ENCODE peak calls at places on chromosome 6, in five cellular contexts. P is ascending aorta, K is body of pancreas, U is AG10803, D is cardiac muscle cell. R is an unnamed sample.

GRCh38 chr6:9620263-9620662 is 794.6 kb downstream of the TFAP2A start:
- DNase-seq in P (no peak), K (no peak), U (peak), D (no peak), R (no peak)

GRCh38 chr6:70531133-70531532 is 35.6 kb upstream of the SDHAF4 start:
- DNase-seq in P (no peak), K (no peak), U (no peak), D (no peak), R (no peak)

GRCh38 chr6:113802779-113803178 is 54.4 kb upstream of the MARCKS start:
- DNase-seq in P (no peak), K (no peak), U (no peak), D (no peak), R (no peak)

GRCh38 chr6:26197736-26198625 is 110.8 kb downstream of the HFE start:
- DNase-seq in P (no peak), K (peak), U (no peak), D (peak), R (peak)

GRCh38 chr6:145903356-145904102 is 60.6 kb downstream of the SHPRH start:
- DNase-seq in P (no peak), K (no peak), U (peak), D (peak), R (peak)

GRCh38 chr6:111602481-111603404 is 2.9 kb downstream of the TRAF3IP2 start:
- DNase-seq in P (peak), K (peak), U (peak), D (peak), R (peak)

GRCh38 chr6:113674075-113674474 is 183.1 kb upstream of the MARCKS start:
- DNase-seq in P (no peak), K (peak), U (no peak), D (no peak), R (no peak)

GRCh38 chr6:112883095-112883494 is 536.0 kb downstream of the RFPL4B start:
- DNase-seq in P (no peak), K (no peak), U (no peak), D (no peak), R (no peak)

GRCh38 chr6:135498178-135498841 is 770 bp upstream of the AHI1 start:
- DNase-seq in P (peak), K (peak), U (peak), D (peak), R (peak)

GRCh38 chr6:160765412-160765811 is 63.4 kb downstream of the PLG start:
- DNase-seq in P (no peak), K (no peak), U (no peak), D (no peak), R (no peak)

GRCh38 chr6:151136141-151136755 is 103.5 kb upstream of the AKAP12 start:
- DNase-seq in P (no peak), K (peak), U (no peak), D (peak), R (peak)

GRCh38 chr6:147538821-147539220 is 30.3 kb downstream of the SAMD5 start:
- DNase-seq in P (no peak), K (no peak), U (no peak), D (no peak), R (no peak)

GRCh38 chr6:32194825-32195651 is 2.6 kb upstream of the GPSM3 start:
- DNase-seq in P (peak), K (no peak), U (peak), D (peak), R (peak)

GRCh38 chr6:98574991-98575390 is 259.4 kb upstream of the POU3F2 start:
- DNase-seq in P (no peak), K (peak), U (no peak), D (no peak), R (no peak)

GRCh38 chr6:126620747-126621146 is 280.8 kb downstream of the CENPW start:
- DNase-seq in P (no peak), K (no peak), U (no peak), D (no peak), R (no peak)

GRCh38 chr6:17242087-17242486 is 39.1 kb upstream of the RBM24 start:
- DNase-seq in P (no peak), K (no peak), U (no peak), D (no peak), R (no peak)

GRCh38 chr6:116409756-116410155 is 39.0 kb downstream of the DSE start:
- DNase-seq in P (no peak), K (no peak), U (no peak), D (no peak), R (no peak)

GRCh38 chr6:34324738-34325444 is 67.6 kb downstream of the NUDT3 start:
- DNase-seq in P (no peak), K (peak), U (peak), D (peak), R (peak)

GRCh38 chr6:163404825-163405265 is 9.7 kb upstream of the QKI start:
- DNase-seq in P (peak), K (no peak), U (peak), D (peak), R (peak)

GRCh38 chr6:159074120-159074684 is 29.4 kb upstream of the TAGAP start:
- DNase-seq in P (no peak), K (no peak), U (peak), D (peak), R (peak)

GRCh38 chr6:21128601-21129000 is 464.9 kb upstream of the SOX4 start:
- DNase-seq in P (no peak), K (no peak), U (no peak), D (no peak), R (no peak)

GRCh38 chr6:140871911-140872310 is 1260.8 kb upstream of the GJE1 start:
- DNase-seq in P (no peak), K (no peak), U (peak), D (peak), R (peak)

GRCh38 chr6:68343901-68344300 is 291.2 kb upstream of the ADGRB3 start:
- DNase-seq in P (no peak), K (peak), U (no peak), D (peak), R (peak)

GRCh38 chr6:56521988-56522387 is 120.7 kb downstream of the DST start:
- DNase-seq in P (no peak), K (no peak), U (no peak), D (no peak), R (no peak)
- H3K4me3 ChIP-seq in P (no peak), K (no peak), U (no peak), D (no peak), R (no peak)

GRCh38 chr6:40419881-40420705 is 167.1 kb downstream of the LRFN2 start:
- DNase-seq in P (no peak), K (no peak), U (no peak), D (no peak), R (no peak)
- H3K4me3 ChIP-seq in P (no peak), K (no peak), U (no peak), D (no peak), R (no peak)

GRCh38 chr6:44219815-44220784 is 3.3 kb upstream of the SLC29A1 start:
- DNase-seq in P (no peak), K (no peak), U (no peak), D (no peak), R (no peak)
- H3K4me3 ChIP-seq in P (peak), K (peak), U (no peak), D (peak), R (no peak)

DNA sequence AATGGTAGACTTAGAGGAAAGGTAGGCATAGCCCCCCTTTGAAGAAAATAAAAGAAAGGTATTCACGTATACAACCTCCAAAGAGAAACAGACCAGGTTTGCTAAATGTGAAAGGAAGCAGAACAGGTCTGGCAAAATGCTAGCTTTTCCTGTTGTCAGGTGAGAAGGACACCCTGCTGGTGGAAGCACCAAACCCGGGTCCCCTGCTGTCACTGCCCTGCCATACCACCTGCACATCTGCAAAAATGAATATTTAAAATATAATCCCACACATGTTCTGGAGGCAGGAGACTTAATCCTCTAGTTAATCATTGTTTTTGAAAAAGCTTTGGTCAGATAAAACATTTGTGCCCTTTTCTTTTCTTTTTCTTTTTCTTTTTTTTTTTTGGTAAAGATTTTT is 48.9 kb upstream of the OLIG3 start:
- DNase-seq in P (no peak), K (no peak), U (no peak), D (no peak), R (no peak)
- H3K4me3 ChIP-seq in P (no peak), K (no peak), U (no peak), D (no peak), R (no peak)

GRCh38 chr6:75472885-75473284 is 20.7 kb downstream of the FILIP1 start:
- DNase-seq in P (no peak), K (no peak), U (no peak), D (no peak), R (no peak)

GRCh38 chr6:75463896-75464295 is 29.7 kb downstream of the FILIP1 start:
- DNase-seq in P (no peak), K (no peak), U (no peak), D (no peak), R (no peak)

GRCh38 chr6:75467906-75468460 is 25.6 kb downstream of the FILIP1 start:
- DNase-seq in P (no peak), K (no peak), U (no peak), D (no peak), R (no peak)

GRCh38 chr6:75467284-75467683 is 26.3 kb downstream of the FILIP1 start:
- DNase-seq in P (no peak), K (no peak), U (no peak), D (no peak), R (no peak)
- H3K4me3 ChIP-seq in P (no peak), K (no peak), U (no peak), D (no peak), R (no peak)